ENCODE peak calls at places on chromosomes 3 and 15, in ten cellular contexts. M is H1; I is mucosa of descending colon; K is ovary; J is left ventricle myocardium inferior; O is SJSA1; Z is CD4-positive, alpha-beta memory T cell; H is heart left ventricle; G is IMR-90; F is H9. S is an unnamed sample. For H3K4me1, the result is how much of the 10 kb centered on the place peaks cover.

GRCh38 chr3:160883373-160883772 is 127.3 kb downstream of the PPM1L start:
- DNase-seq in M (no peak), H (no peak), G (no peak), I (no peak), J (no peak), Z (no peak), K (no peak), F (no peak), O (no peak), S (no peak)

GRCh38 chr15:61974759-61975158 is 85.5 kb downstream of the VPS13C start:
- DNase-seq in O (no peak), Z (no peak), G (peak), K (no peak), I (no peak), J (no peak), H (no peak), F (no peak), M (no peak), S (no peak)

GRCh38 chr3:7368597-7368996 is 507.7 kb downstream of the GRM7 start:
- DNase-seq in M (no peak), O (no peak), J (no peak), F (no peak), H (no peak), Z (no peak), G (no peak), K (no peak), I (no peak), S (no peak)

GRCh38 chr3:30583973-30584372 is 22.4 kb upstream of the TGFBR2 start:
- DNase-seq in M (no peak), H (no peak), I (no peak), K (no peak), F (no peak), O (no peak), G (no peak), Z (no peak), J (no peak), S (no peak)

GRCh38 chr3:31541102-31541501 is 8.4 kb downstream of the STT3B start:
- DNase-seq in M (no peak), K (no peak), H (no peak), F (no peak), Z (peak), O (no peak), I (no peak), J (no peak), G (no peak), S (no peak)

GRCh38 chr15:94070341-94071275 is 160.8 kb upstream of the MCTP2 start:
- DNase-seq in I (peak), G (no peak), K (no peak), O (peak), J (no peak), H (no peak), Z (no peak), M (no peak), F (peak), S (no peak)

GRCh38 chr3:42443819-42444436 is 33.5 kb upstream of the LYZL4 start:
- DNase-seq in Z (peak), F (peak), K (peak), H (peak), I (peak), M (peak), J (peak), O (peak), G (peak), S (peak)

GRCh38 chr15:63023351-63023945 is 19.1 kb upstream of the TPM1 start:
- DNase-seq in I (no peak), Z (no peak), K (no peak), G (peak), O (peak), M (no peak), J (no peak), H (no peak), F (no peak), S (no peak)

GRCh38 chr3:198079771-198080520 is 119.9 kb downstream of the LMLN start:
- DNase-seq in I (no peak), Z (no peak), F (peak), G (peak), J (no peak), H (no peak), K (no peak), M (peak), O (no peak), S (peak)

GRCh38 chr15:99447497-99448371 is 118.0 kb upstream of the MEF2A start:
- DNase-seq in J (no peak), O (no peak), H (no peak), Z (no peak), I (no peak), F (peak), M (no peak), G (no peak), K (no peak), S (peak)

GRCh38 chr3:104870276-104870675 is 496.4 kb upstream of the ALCAM start:
- DNase-seq in O (no peak), J (no peak), G (no peak), K (no peak), M (no peak), H (no peak), I (no peak), F (no peak), Z (no peak), S (no peak)

GRCh38 chr15:85489773-85490493 is 109.5 kb downstream of the AKAP13 start:
- DNase-seq in I (no peak), H (no peak), M (no peak), J (no peak), O (no peak), Z (no peak), F (no peak), G (no peak), K (no peak), S (no peak)
- H3K4me1 ChIP-seq in I (under half), H (half or more), M (under half), J (half or more), O (under half), Z (under half), F (under half), G (under half), K (under half), S (under half)

DNA sequence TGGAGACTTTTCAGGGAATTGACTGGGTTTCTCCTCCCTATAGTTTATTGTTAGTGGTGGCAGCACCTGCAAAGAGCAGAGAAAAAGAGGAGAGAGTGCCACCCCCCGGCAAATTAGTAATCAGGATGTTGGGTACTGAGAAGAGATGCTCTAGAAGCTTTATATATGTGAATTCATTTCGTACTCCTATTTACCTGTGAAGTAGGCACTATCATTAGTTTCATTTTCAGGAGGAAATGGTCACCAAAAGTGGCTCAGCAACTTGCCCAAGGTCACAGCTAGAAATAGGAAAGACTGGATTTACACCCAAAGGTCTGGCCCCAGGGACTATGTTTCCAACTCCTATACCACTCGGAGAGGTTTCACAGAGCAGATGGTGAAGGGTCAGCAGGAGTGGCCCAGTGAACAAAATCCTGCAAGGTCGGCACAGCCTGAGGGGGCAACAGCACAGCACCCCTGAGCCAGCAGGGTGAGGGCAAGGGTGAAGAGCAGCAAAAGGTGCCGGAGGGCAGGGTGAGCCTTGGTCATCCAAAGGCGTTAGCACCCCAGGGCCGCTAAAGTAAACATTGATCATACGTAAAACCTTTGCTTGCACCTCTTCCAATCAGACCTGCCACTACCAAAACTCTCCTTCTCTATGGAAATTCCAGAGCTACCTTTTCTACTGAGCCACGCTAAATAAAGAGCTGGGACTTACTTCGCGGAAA is 23.6 kb downstream of the VGLL4 start:
- DNase-seq in I (no peak), Z (no peak), H (no peak), F (no peak), J (no peak), M (no peak), G (no peak), O (no peak), K (no peak), S (no peak)
- H3K4me1 ChIP-seq in I (under half), Z (under half), H (half or more), F (under half), J (half or more), M (under half), G (under half), O (under half), K (under half), S (under half)

GRCh38 chr3:172166261-172166660 is 126.9 kb downstream of the FNDC3B start:
- DNase-seq in J (no peak), M (no peak), Z (no peak), H (no peak), G (no peak), F (no peak), I (no peak), K (no peak), O (no peak), S (no peak)
- H3K4me1 ChIP-seq in J (half or more), M (under half), Z (under half), H (under half), G (under half), F (under half), I (under half), K (under half), O (under half), S (under half)

GRCh38 chr3:16072420-16073110 is 101.9 kb upstream of the GALNT15 start:
- DNase-seq in F (no peak), M (no peak), K (no peak), I (no peak), O (no peak), Z (no peak), J (no peak), H (no peak), G (peak), S (no peak)

GRCh38 chr3:16070707-16071106 is 103.8 kb upstream of the GALNT15 start:
- DNase-seq in O (no peak), K (no peak), H (no peak), J (no peak), G (no peak), F (no peak), M (no peak), I (no peak), Z (no peak), S (no peak)

GRCh38 chr3:16069149-16069922 is 105.1 kb upstream of the GALNT15 start:
- DNase-seq in O (peak), F (no peak), Z (no peak), H (no peak), I (no peak), K (no peak), G (peak), M (no peak), J (no peak), S (peak)

GRCh38 chr3:16073218-16073617 is 101.3 kb upstream of the GALNT15 start:
- DNase-seq in I (no peak), O (no peak), F (no peak), G (no peak), M (no peak), H (no peak), K (no peak), J (no peak), Z (no peak), S (no peak)

GRCh38 chr3:16071246-16071645 is 103.2 kb upstream of the GALNT15 start:
- DNase-seq in H (no peak), I (no peak), G (no peak), F (no peak), M (no peak), O (no peak), J (no peak), Z (no peak), K (no peak), S (no peak)
- H3K4me1 ChIP-seq in H (under half), I (under half), G (under half), F (under half), M (under half), O (half or more), J (under half), Z (under half), K (under half), S (half or more)

DNA sequence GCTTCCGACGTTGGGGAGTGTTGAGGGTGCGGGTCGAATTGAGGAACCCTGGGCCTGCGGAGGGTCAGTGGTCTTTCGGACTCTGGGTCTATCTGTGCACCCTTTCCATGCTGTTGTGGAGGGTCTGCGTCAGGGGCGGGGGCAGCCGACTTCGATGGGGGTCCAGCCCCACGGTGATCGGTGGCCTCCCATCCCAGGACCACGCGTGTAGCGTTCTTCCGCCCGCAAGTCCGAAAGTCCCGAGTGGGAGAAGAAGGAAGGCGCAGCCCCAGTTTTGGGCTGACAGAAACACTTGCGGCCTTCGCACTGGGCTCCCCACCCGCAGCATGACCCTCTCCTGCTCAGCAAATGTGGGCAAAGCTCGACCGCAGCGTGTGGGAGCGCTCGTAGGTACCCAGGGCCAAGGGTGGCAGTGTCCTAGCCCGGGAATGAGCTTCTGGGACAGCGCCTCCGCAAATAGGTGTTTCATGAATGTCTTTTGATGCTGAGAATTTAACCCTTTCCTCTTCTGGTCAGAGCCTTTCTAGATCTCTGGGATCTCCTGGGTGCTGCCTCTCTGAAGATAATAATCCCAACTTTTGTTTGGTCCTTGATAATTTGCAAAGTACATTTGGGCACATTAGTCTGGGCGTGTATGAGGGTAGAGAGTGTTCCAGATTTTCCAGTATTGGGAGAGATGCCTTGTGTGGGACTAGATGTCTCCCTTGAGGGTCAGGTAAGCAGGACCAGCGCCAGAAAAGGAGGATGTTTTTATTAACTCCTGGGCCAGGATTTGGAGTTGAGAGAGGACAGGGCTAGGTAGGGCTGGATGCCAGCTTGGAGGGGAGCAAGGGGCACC is 2.3 kb upstream of the DLL4 start:
- DNase-seq in M (no peak), G (no peak), J (no peak), F (no peak), H (no peak), Z (no peak), O (no peak), K (no peak), I (no peak), S (peak)
- H3K4me1 ChIP-seq in M (under half), G (under half), J (half or more), F (under half), H (half or more), Z (half or more), O (under half), K (under half), I (half or more), S (under half)

GRCh38 chr3:154571827-154572226 is 141.8 kb upstream of the GPR149 start:
- DNase-seq in O (no peak), G (no peak), I (no peak), J (no peak), M (no peak), H (no peak), F (no peak), Z (no peak), K (no peak), S (no peak)
- H3K4me1 ChIP-seq in O (under half), G (under half), I (under half), J (under half), M (under half), H (under half), F (under half), Z (under half), K (under half), S (under half)

DNA sequence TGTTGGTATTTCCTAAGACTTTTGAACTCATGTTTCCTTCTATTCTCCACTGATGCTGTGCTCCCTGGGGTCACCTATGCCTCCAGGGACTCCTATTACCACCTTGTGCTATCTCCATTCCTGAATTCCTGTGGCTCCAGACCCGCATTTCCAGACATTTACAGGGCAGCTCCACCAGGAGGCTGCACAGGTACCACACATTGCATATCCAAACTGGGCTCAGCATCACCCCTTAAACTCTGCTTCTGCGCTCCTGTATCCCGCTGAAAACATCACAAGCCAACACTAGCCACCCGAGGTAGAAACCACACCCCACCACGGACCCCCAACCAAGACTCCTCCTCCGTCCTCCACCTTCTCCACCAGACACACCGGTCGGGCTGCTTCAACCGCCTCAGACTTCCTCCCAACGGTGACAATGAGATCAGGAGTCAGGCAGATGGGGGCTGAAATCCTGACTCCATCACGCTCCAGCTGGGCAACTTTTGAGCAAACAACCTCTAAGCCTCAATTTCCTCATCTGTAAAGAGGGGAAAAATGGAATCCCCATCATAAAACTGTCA is 10.4 kb downstream of the TNK2 start:
- DNase-seq in O (no peak), G (no peak), F (no peak), Z (no peak), H (no peak), K (no peak), J (no peak), M (no peak), I (no peak), S (peak)
- H3K4me1 ChIP-seq in O (under half), G (under half), F (under half), Z (half or more), H (under half), K (under half), J (under half), M (under half), I (under half), S (half or more)

DNA sequence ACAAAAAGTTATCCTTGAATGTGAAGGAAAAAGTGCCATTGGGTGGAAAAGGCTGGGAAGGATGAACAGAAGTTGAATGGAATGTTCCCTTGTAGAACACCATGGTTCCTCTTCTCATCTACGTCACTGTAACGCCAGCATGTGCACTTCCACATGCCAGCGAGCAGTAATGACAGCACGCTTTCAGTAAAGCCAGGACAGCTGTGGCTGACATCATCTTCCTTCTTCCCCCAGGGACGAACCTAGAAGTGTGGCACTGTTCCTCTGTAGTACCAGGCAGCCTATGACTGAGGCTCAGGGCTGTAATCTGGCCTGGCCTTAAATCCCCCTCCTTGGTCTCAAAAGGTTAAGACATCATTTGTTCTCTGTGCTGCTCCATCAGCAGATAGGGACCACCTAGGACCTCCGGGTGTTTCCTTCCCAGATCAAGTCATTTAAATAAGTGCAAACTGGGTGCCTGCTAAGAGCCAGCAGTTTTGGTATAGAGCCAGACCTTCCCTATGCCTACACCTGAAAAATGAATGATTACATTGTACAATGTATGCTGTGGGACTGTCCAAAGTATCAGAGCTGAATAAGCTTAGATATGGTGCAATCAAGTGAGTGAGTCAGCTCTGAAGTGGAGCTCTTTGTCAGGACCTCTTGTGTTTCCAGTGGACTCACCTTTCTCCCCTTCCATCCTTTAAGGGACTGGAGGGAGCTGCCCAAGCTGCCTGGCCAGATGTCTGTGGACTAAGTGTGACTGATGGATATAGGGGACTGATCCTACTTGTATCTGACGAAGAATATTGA is 5.6 kb upstream of the SRPRB start:
- DNase-seq in J (no peak), K (no peak), Z (no peak), M (no peak), H (no peak), O (no peak), F (no peak), G (peak), I (no peak), S (no peak)
- H3K4me1 ChIP-seq in J (under half), K (under half), Z (under half), M (under half), H (under half), O (under half), F (under half), G (under half), I (under half), S (under half)

GRCh38 chr15:88901713-88902490 is 6.6 kb upstream of the HAPLN3 start:
- DNase-seq in K (no peak), I (peak), O (no peak), H (no peak), F (no peak), J (no peak), G (no peak), M (no peak), Z (no peak), S (peak)
- H3K4me1 ChIP-seq in K (under half), I (under half), O (under half), H (half or more), F (under half), J (half or more), G (under half), M (under half), Z (half or more), S (under half)